ENCODE peak calls at places on chromosome 7, in eight cellular contexts. V is right cardiac atrium; A is C1 segment of cervical spinal cord; U is GM03348; R is GM23338; L is activated CD8-positive, alpha-beta memory T cell treated with anti-CD3 and anti-CD28 coated beads for 4 hours; H is HT-29; O is Daoy. X is an unnamed sample.

GRCh38 chr7:28180364-28181147 is at the start of gene JAZF1:
- DNase-seq in L (peak), O (peak), U (peak), H (peak), R (peak), V (peak), A (no peak), X (no peak)

GRCh38 chr7:18786196-18786727 is 290.7 kb downstream of the HDAC9 start:
- DNase-seq in V (no peak), U (no peak), L (no peak), H (no peak), R (no peak), A (no peak), O (no peak), X (no peak)

GRCh38 chr7:112069879-112070321 is 136.3 kb downstream of the DOCK4 start:
- DNase-seq in O (peak), U (no peak), V (no peak), H (no peak), L (no peak), R (no peak), A (no peak), X (peak)

GRCh38 chr7:77933394-77933793 is 134.8 kb downstream of the PHTF2 start:
- DNase-seq in A (no peak), L (no peak), R (no peak), V (no peak), H (no peak), O (peak), U (peak), X (peak)

GRCh38 chr7:41999736-42000283 is 237.2 kb downstream of the GLI3 start:
- DNase-seq in O (peak), L (no peak), H (no peak), U (no peak), A (no peak), V (no peak), R (no peak), X (no peak)

GRCh38 chr7:50610521-50611277 is 45.5 kb upstream of the DDC start:
- DNase-seq in L (peak), R (no peak), V (no peak), H (no peak), O (peak), U (peak), A (no peak), X (no peak)

GRCh38 chr7:13130321-13130720 is 442.9 kb downstream of the ARL4A start:
- DNase-seq in U (no peak), L (no peak), H (no peak), O (no peak), V (no peak), R (no peak), A (no peak), X (no peak)

GRCh38 chr7:33604015-33604414 is 301.3 kb upstream of the BMPER start:
- DNase-seq in O (no peak), L (no peak), A (no peak), V (no peak), U (no peak), R (no peak), H (no peak), X (no peak)

GRCh38 chr7:157471259-157472125 is 134.7 kb downstream of the DNAJB6 start:
- DNase-seq in R (no peak), L (no peak), A (no peak), U (no peak), O (no peak), H (no peak), V (no peak), X (no peak)

GRCh38 chr7:29764227-29764626 is 42.1 kb upstream of the WIPF3 start:
- DNase-seq in H (peak), U (no peak), A (no peak), O (no peak), V (no peak), R (peak), L (no peak), X (no peak)

GRCh38 chr7:44220732-44221131 is 20.0 kb downstream of the YKT6 start:
- DNase-seq in O (no peak), V (no peak), R (no peak), U (no peak), L (no peak), H (no peak), A (no peak), X (no peak)

GRCh38 chr7:18496336-18496700 is 769 bp downstream of the HDAC9 start:
- DNase-seq in H (no peak), L (no peak), V (no peak), R (peak), U (no peak), A (no peak), O (no peak), X (no peak)

GRCh38 chr7:80172387-80172786 is 37.8 kb downstream of the GNAI1 start:
- DNase-seq in U (no peak), L (no peak), V (no peak), R (no peak), O (no peak), A (no peak), H (no peak), X (no peak)

GRCh38 chr7:54841772-54842707 is 83.0 kb upstream of the SEC61G start:
- DNase-seq in V (peak), R (peak), L (no peak), A (no peak), H (peak), O (peak), U (no peak), X (peak)

GRCh38 chr7:65971021-65971420 is 11.0 kb downstream of the GUSB start:
- DNase-seq in V (no peak), O (no peak), L (no peak), R (no peak), U (no peak), H (no peak), A (no peak), X (no peak)

GRCh38 chr7:93913197-93913596 is 6.8 kb downstream of the GNGT1 start:
- DNase-seq in H (no peak), R (no peak), A (no peak), O (no peak), L (no peak), V (no peak), U (no peak), X (no peak)

GRCh38 chr7:151381083-151381332 is 28.8 kb downstream of the WDR86 start:
- DNase-seq in U (no peak), L (no peak), R (no peak), O (no peak), V (no peak), A (no peak), H (no peak), X (no peak)

GRCh38 chr7:70570961-70571360 is 561.0 kb upstream of the GALNT17 start:
- DNase-seq in V (no peak), R (no peak), A (no peak), U (no peak), L (no peak), H (no peak), O (no peak), X (no peak)

GRCh38 chr7:666454-667292 is 59.8 kb upstream of the DNAAF5 start:
- DNase-seq in U (no peak), A (no peak), H (no peak), V (no peak), L (no peak), O (no peak), R (no peak), X (no peak)

GRCh38 chr7:128351296-128352123 is 7.8 kb upstream of the RBM28 start:
- DNase-seq in A (no peak), O (no peak), H (no peak), V (peak), L (no peak), U (no peak), R (peak), X (no peak)

GRCh38 chr7:7719235-7719634 is 828 bp upstream of the RPA3 start:
- DNase-seq in U (peak), V (no peak), R (no peak), O (peak), H (no peak), L (peak), A (no peak), X (no peak)

GRCh38 chr7:157851501-157852067 is 514.8 kb downstream of the DNAJB6 start:
- DNase-seq in U (no peak), R (no peak), V (peak), O (peak), H (no peak), L (peak), A (no peak), X (no peak)

X was measured in SW 1271.